ENCODE peak calls at places on chromosome 22, in seven cellular contexts. M is body of pancreas, E is HT1080, V is right atrium auricular region, J is GM12865, U is GM04503, Y is C1 segment of cervical spinal cord. R is an unnamed sample.

GRCh38 chr22:23129149-23129548 is 12.6 kb downstream of the RSPH14 start:
- DNase-seq in M (no peak), E (no peak), V (no peak), J (no peak), U (no peak), Y (no peak), R (no peak)

GRCh38 chr22:30823015-30823370 is 128.3 kb downstream of the OSBP2 start:
- DNase-seq in M (no peak), E (no peak), V (no peak), J (no peak), U (no peak), Y (no peak), R (no peak)

GRCh38 chr22:17117890-17118289 is 3.3 kb downstream of the TMEM121B start:
- DNase-seq in M (peak), E (no peak), V (no peak), J (peak), U (no peak), Y (no peak), R (no peak)

GRCh38 chr22:46060292-46061123 is 83.5 kb upstream of the WNT7B start:
- DNase-seq in M (no peak), E (no peak), V (no peak), J (no peak), U (peak), Y (no peak), R (no peak)

GRCh38 chr22:35995772-35996171 is 32.9 kb downstream of the RBFOX2 start:
- DNase-seq in M (peak), E (peak), V (peak), J (no peak), U (peak), Y (no peak), R (no peak)

GRCh38 chr22:28570697-28571373 is 108.8 kb downstream of the TTC28 start:
- DNase-seq in M (no peak), E (no peak), V (no peak), J (no peak), U (no peak), Y (no peak), R (no peak)

GRCh38 chr22:20741634-20742581 is 32.0 kb upstream of the SERPIND1 start:
- DNase-seq in M (peak), E (peak), V (no peak), J (peak), U (no peak), Y (no peak), R (peak)

GRCh38 chr22:36239150-36239400 is 252 bp downstream of the APOL2 start:
- DNase-seq in M (no peak), E (no peak), V (no peak), J (peak), U (no peak), Y (no peak), R (no peak)

GRCh38 chr22:36350751-36351594 is 36.8 kb downstream of the MYH9 start:
- DNase-seq in M (peak), E (peak), V (no peak), J (no peak), U (no peak), Y (no peak), R (no peak)